ENCODE peak calls at places on chromosome 2, in ten cellular contexts. S is MM.1S, W is cardiac fibroblast, I is thyroid gland, V is left lung, Z is fibroblast of mammary gland, D is GM23338, R is AG04450, U is body of pancreas, K is gastrocnemius medialis. C is an unnamed sample.
A peak's percentile ranks its signal among the peaks of the same experiment; 100 is the strongest.

GRCh38 chr2:43005975-43006833 is 213.8 kb upstream of the HAAO start:
- DNase-seq in K (no peak), D (no peak), S (no peak), Z (no peak), V (no peak), U (peak; percentile 35), R (no peak), I (no peak), W (no peak), C (no peak)

GRCh38 chr2:239819974-239820555 is 205.1 kb downstream of the NDUFA10 start:
- DNase-seq in D (no peak), U (peak; percentile 4), V (no peak), Z (peak; percentile 7), K (no peak), I (peak; percentile 46), S (no peak), W (no peak), R (no peak), C (no peak)

GRCh38 chr2:8803658-8804379 is 33.6 kb downstream of the KIDINS220 start:
- DNase-seq in I (no peak), D (no peak), K (peak; percentile 92), U (peak; percentile 82), W (peak; percentile 90), S (no peak), V (no peak), Z (peak; percentile 96), R (peak; percentile 74), C (peak; percentile 94)

GRCh38 chr2:37085731-37086147 is 1.4 kb downstream of the GPATCH11 start:
- DNase-seq in Z (peak; percentile 72), U (no peak), K (no peak), I (no peak), W (peak; percentile 7), D (no peak), V (no peak), R (peak; percentile 13), S (no peak), C (peak; percentile 18)

GRCh38 chr2:636649-637405 is 40.4 kb downstream of the TMEM18 start:
- DNase-seq in U (peak; percentile 76), S (no peak), K (peak; percentile 44), V (peak; percentile 84), Z (peak; percentile 57), W (peak; percentile 71), R (peak; percentile 8), I (peak; percentile 81), D (peak; percentile 95), C (peak; percentile 70)

GRCh38 chr2:102386867-102387541 is 31.4 kb downstream of the IL18R1 start:
- DNase-seq in W (no peak), K (no peak), D (no peak), U (no peak), V (no peak), I (no peak), S (no peak), Z (no peak), R (no peak), C (no peak)

GRCh38 chr2:215615067-215615828 is 179.4 kb upstream of the FN1 start:
- DNase-seq in W (no peak), D (no peak), R (no peak), S (no peak), V (peak; percentile 67), Z (no peak), K (no peak), U (no peak), I (no peak), C (no peak)

GRCh38 chr2:6864938-6865345 is 765 bp downstream of the CMPK2 start:
- DNase-seq in V (peak; percentile 86), S (no peak), I (no peak), K (no peak), R (no peak), Z (no peak), W (peak; percentile 30), U (no peak), D (peak; percentile 21), C (peak; percentile 11)

GRCh38 chr2:40276076-40276475 is 175.8 kb downstream of the SLC8A1 start:
- DNase-seq in S (no peak), R (no peak), D (no peak), I (no peak), K (no peak), Z (no peak), U (no peak), V (no peak), W (no peak), C (no peak)

GRCh38 chr2:40274284-40274683 is 177.6 kb downstream of the SLC8A1 start:
- DNase-seq in R (no peak), I (no peak), K (no peak), W (no peak), Z (no peak), S (no peak), U (no peak), D (no peak), V (no peak), C (no peak)

GRCh38 chr2:40273623-40274236 is 178.2 kb downstream of the SLC8A1 start:
- DNase-seq in V (no peak), U (no peak), S (no peak), K (no peak), W (peak; percentile 65), Z (no peak), D (no peak), R (no peak), I (no peak), C (peak; percentile 45)

GRCh38 chr2:40271066-40271465 is 180.8 kb downstream of the SLC8A1 start:
- DNase-seq in Z (no peak), K (no peak), S (no peak), D (no peak), R (no peak), I (no peak), V (no peak), U (no peak), W (no peak), C (no peak)
- H3K4me3 ChIP-seq in Z (no peak overlapping the region), K (no peak overlapping the region), S (no peak overlapping the region), D (no peak overlapping the region), R (no peak overlapping the region), I (no peak overlapping the region), V (no peak overlapping the region), U (no peak overlapping the region), W (no peak overlapping the region), C (no peak overlapping the region)

DNA sequence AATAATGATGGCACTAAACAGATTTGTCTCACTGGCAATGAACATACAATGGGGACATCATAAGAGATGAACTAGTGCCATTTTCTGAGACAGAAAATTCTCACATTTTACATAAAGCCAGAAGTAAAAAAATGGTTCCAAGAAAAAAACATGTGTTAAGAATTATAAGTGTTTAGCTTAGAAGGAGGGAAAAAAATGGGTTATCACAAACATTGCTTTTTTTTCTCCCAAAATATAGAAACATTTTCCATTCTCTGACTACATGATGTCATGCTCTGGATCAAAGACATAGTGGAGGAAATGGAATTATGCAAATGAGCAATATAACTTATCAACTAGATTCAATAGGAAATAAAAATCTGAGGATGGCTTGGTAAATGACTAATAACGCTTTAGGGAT is 49.8 kb downstream of the SPATS2L start:
- DNase-seq in U (no peak), S (no peak), Z (no peak), W (no peak), D (no peak), I (no peak), R (no peak), V (no peak), K (no peak), C (no peak)
- H3K4me3 ChIP-seq in U (no peak overlapping the region), S (no peak overlapping the region), Z (no peak overlapping the region), W (no peak overlapping the region), D (no peak overlapping the region), I (no peak overlapping the region), R (no peak overlapping the region), V (no peak overlapping the region), K (no peak overlapping the region), C (no peak overlapping the region)

GRCh38 chr2:47699533-47700215 is 83.3 kb upstream of the MSH6 start:
- DNase-seq in I (no peak), R (no peak), S (no peak), U (no peak), W (no peak), V (no peak), D (peak; percentile 53), K (no peak), Z (no peak), C (no peak)

GRCh38 chr2:47695800-47696477 is 87.0 kb upstream of the MSH6 start:
- DNase-seq in R (no peak), Z (no peak), D (peak; percentile 90), I (no peak), V (no peak), W (no peak), S (no peak), K (no peak), U (no peak), C (no peak)

GRCh38 chr2:47696478-47696831 is 86.5 kb upstream of the MSH6 start:
- DNase-seq in V (no peak), I (no peak), D (peak; percentile 56), Z (no peak), U (no peak), R (no peak), S (no peak), W (no peak), K (no peak), C (no peak)

GRCh38 chr2:47697000-47697601 is 85.8 kb upstream of the MSH6 start:
- DNase-seq in S (no peak), R (no peak), W (no peak), V (no peak), U (no peak), Z (no peak), K (no peak), I (peak; percentile 10), D (no peak), C (no peak)
- H3K4me3 ChIP-seq in S (no peak overlapping the region), R (no peak overlapping the region), W (no peak overlapping the region), V (no peak overlapping the region), U (no peak overlapping the region), Z (no peak overlapping the region), K (no peak overlapping the region), I (no peak overlapping the region), D (peak overlapping the region; percentile 11), C (no peak overlapping the region)

GRCh38 chr2:181658444-181658843 is 1.5 kb upstream of the CERKL start:
- DNase-seq in U (no peak), Z (no peak), R (no peak), I (no peak), D (peak; percentile 31), W (no peak), S (no peak), K (no peak), V (no peak), C (no peak)

GRCh38 chr2:181657379-181657778 is 474 bp upstream of the CERKL start:
- DNase-seq in S (no peak), U (no peak), R (no peak), I (no peak), D (peak; percentile 57), K (no peak), W (no peak), Z (no peak), V (no peak), C (no peak)

GRCh38 chr2:181655519-181655918 is 1.4 kb downstream of the CERKL start:
- DNase-seq in W (no peak), U (no peak), Z (no peak), K (no peak), R (no peak), D (no peak), V (no peak), S (no peak), I (no peak), C (peak; percentile 13)

GRCh38 chr2:181660181-181660580 is 3.3 kb upstream of the CERKL start:
- DNase-seq in V (no peak), D (no peak), U (no peak), I (no peak), R (no peak), S (no peak), W (no peak), Z (no peak), K (no peak), C (no peak)

DNA sequence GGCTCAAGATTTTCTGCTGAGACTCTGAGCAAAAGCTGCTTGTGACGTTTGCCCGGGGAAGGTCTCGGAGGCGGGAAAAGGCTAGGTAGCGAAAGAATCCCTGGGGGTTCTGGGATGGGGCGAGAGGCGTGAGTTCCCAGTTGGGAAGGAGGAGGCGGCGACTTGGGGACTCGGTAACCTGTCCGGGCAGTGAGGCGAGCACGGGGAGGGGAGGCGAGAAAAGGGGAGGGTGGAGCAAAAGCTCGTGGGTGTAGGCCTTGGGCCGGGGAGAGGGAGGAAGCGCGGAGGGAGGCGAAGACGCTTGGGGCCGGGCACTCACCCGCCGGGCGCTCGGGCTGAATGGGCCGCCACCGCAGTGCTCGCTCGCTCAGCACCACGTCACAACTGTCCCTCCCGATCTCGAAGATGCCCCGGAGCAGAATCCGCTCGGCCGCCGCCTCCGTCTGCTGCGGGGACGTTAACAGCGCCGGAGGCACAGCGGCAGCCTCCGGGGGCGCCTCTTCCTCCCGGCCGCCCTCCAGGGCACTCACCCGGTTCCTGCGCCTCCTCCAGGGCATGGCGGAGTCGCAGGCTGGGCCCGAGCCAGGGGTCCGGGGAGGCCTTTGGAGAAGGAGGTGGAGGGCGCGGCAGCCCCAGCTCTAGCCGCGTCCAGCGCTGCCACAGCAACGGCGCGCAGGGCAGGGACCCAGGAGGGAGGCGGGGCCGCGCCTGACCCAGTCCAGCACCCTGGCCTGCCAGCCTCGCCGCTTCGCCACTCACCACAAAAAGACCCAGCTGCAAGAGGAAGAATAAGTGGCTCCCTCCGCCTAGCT is at the start of gene CERKL:
- DNase-seq in W (peak; percentile 15), Z (no peak), S (peak; percentile 80), K (no peak), I (peak; percentile 42), V (peak; percentile 88), D (peak; percentile 89), R (no peak), U (peak; percentile 56), C (peak; percentile 14)
- H3K4me3 ChIP-seq in W (peak within 1 kb of the TSS; percentile 56), Z (peak within 1 kb of the TSS; percentile 40), S (peak within 1 kb of the TSS; percentile 74), K (peak within 1 kb of the TSS; percentile 45), I (no peak within 1 kb of the TSS), V (peak within 1 kb of the TSS; percentile 52), D (peak within 1 kb of the TSS; percentile 68), R (peak within 1 kb of the TSS; percentile 57), U (peak within 1 kb of the TSS; percentile 49), C (peak within 1 kb of the TSS; percentile 52)